ENCODE peak calls at places on chromosome 17, in nine cellular contexts. H is cardiac muscle cell, Y is HFFc6, T is stomach, B is Caco-2, L is mammary epithelial cell, N is adrenal gland, R is fibroblast of lung, D is kidney. Q is an unnamed sample.

GRCh38 chr17:48603959-48604769 is 622 bp downstream of the HOXB6 start:
- DNase-seq in H (no peak), Y (no peak), T (no peak), B (no peak), L (no peak), N (peak), R (no peak), D (peak), Q (no peak)

GRCh38 chr17:18027280-18027679 is 11.7 kb downstream of the ATPAF2 start:
- DNase-seq in H (peak), Y (no peak), T (no peak), B (no peak), L (no peak), N (peak), R (no peak), D (no peak), Q (no peak)

GRCh38 chr17:83187782-83188311 is 108.4 kb downstream of the METRNL start:
- DNase-seq in H (no peak), Y (no peak), T (no peak), B (no peak), L (no peak), N (no peak), R (no peak), D (no peak), Q (no peak)

GRCh38 chr17:1746975-1747543 is 4.4 kb downstream of the SERPINF2 start:
- DNase-seq in H (peak), Y (no peak), T (peak), B (no peak), L (peak), N (no peak), R (no peak), D (no peak), Q (no peak)

GRCh38 chr17:78924481-78925151 is 571 bp downstream of the TIMP2 start:
- DNase-seq in H (peak), Y (peak), T (no peak), B (no peak), L (no peak), N (no peak), R (no peak), D (peak), Q (no peak)

GRCh38 chr17:882827-883585 is 96.6 kb downstream of the NXN start:
- DNase-seq in H (peak), Y (no peak), T (peak), B (no peak), L (peak), N (peak), R (peak), D (peak), Q (no peak)

GRCh38 chr17:47732399-47733046 is 513 bp upstream of the TBX21 start:
- DNase-seq in H (no peak), Y (no peak), T (no peak), B (peak), L (no peak), N (no peak), R (no peak), D (no peak), Q (no peak)

GRCh38 chr17:787641-788221 is 5.6 kb downstream of the MRM3 start:
- DNase-seq in H (no peak), Y (no peak), T (peak), B (no peak), L (no peak), N (no peak), R (no peak), D (peak), Q (no peak)

GRCh38 chr17:50588391-50589111 is 28.0 kb downstream of the CACNA1G start:
- DNase-seq in H (peak), Y (no peak), T (peak), B (no peak), L (no peak), N (peak), R (no peak), D (no peak), Q (no peak)

GRCh38 chr17:76793775-76794174 is 55.9 kb downstream of the MFSD11 start:
- DNase-seq in H (peak), Y (peak), T (no peak), B (no peak), L (peak), N (no peak), R (no peak), D (no peak), Q (no peak)

GRCh38 chr17:15240617-15241016 is 24.5 kb downstream of the PMP22 start:
- DNase-seq in H (no peak), Y (peak), T (no peak), B (no peak), L (no peak), N (no peak), R (no peak), D (no peak), Q (no peak)

GRCh38 chr17:627051-627450 is 87.6 kb downstream of the VPS53 start:
- DNase-seq in H (no peak), Y (no peak), T (no peak), B (no peak), L (no peak), N (no peak), R (no peak), D (no peak), Q (no peak)

GRCh38 chr17:12296120-12296727 is 275.5 kb downstream of the MAP2K4 start:
- DNase-seq in H (no peak), Y (no peak), T (no peak), B (no peak), L (no peak), N (no peak), R (peak), D (no peak), Q (no peak)

GRCh38 chr17:22510504-22510903 is 818.2 kb downstream of the KCNJ18 start:
- DNase-seq in H (no peak), Y (no peak), T (no peak), B (no peak), L (no peak), N (no peak), R (no peak), D (no peak), Q (no peak)

GRCh38 chr17:50501906-50502642 is 6.2 kb upstream of the MYCBPAP start:
- DNase-seq in H (no peak), Y (no peak), T (no peak), B (no peak), L (no peak), N (no peak), R (no peak), D (peak), Q (no peak)

GRCh38 chr17:78822552-78822951 is 18.1 kb downstream of the USP36 start:
- DNase-seq in H (peak), Y (peak), T (no peak), B (no peak), L (no peak), N (no peak), R (peak), D (no peak), Q (no peak)

GRCh38 chr17:16449121-16449570 is 33.8 kb downstream of the TRPV2 start:
- DNase-seq in H (peak), Y (peak), T (no peak), B (no peak), L (peak), N (no peak), R (peak), D (no peak), Q (no peak)

DNA sequence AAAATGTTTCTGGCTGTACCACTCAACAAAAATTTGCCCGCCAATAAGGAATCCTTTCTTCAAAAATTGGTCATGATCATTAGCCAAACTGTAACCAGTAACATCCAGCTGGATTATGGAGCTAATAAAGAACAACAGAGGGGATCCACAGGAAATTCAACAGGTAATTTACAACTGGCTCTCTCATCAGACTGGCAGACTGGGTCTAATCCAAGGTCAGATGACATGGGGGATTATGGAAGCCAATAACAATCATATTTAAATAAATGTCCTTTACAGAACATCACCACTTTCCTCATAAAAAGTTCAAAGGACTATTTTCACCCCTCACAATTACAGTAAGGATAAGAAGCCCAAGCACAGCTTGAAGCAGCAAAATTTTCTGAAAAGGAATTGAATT is 66.4 kb downstream of the KANSL1 start:
- DNase-seq in H (no peak), Y (no peak), T (no peak), B (no peak), L (no peak), N (no peak), R (no peak), D (no peak), Q (no peak)
- TF ChIP-seq CTCF in H (no peak), Y (no peak), T (no peak), B (no peak), L (no peak), N (no peak), R (no peak), D (no peak), Q (no peak)

GRCh38 chr17:39264119-39264518 is 38.4 kb upstream of the STAC2 start:
- DNase-seq in H (peak), Y (no peak), T (no peak), B (no peak), L (no peak), N (no peak), R (no peak), D (no peak), Q (no peak)

DNA sequence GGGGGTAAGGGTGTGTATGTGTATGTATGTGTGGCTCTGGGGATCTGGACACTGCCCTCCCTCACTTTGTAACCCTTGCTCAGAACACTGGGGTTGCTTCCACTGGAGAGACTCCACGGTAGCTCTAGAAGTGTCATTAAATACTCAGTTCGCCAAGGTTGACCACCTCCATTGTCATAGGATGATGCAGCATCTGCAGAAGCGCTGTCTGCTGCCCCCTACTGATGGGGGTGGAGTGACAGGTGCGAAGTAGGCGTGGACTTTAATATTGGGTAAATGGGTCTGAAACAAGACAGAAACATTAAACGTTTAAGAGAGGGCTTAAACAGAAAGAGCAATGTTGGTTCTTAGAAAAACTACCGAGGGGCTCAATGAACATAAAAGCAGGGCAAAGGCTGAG is 35.5 kb upstream of the STAC2 start:
- DNase-seq in H (no peak), Y (no peak), T (no peak), B (no peak), L (no peak), N (no peak), R (no peak), D (no peak), Q (no peak)
- TF ChIP-seq CTCF in H (peak), Y (peak), T (no peak), B (peak), L (no peak), N (peak), R (no peak), D (peak), Q (no peak)

GRCh38 chr17:64773836-64774761 is 112.0 kb upstream of the SMURF2 start:
- DNase-seq in H (peak), Y (peak), T (peak), B (peak), L (peak), N (no peak), R (peak), D (peak), Q (no peak)
- TF ChIP-seq CTCF in H (peak), Y (peak), T (no peak), B (peak), L (peak), N (peak), R (peak), D (peak), Q (no peak)

GRCh38 chr17:8447816-8448215 is 12.1 kb downstream of the NDEL1 start:
- DNase-seq in H (no peak), Y (no peak), T (no peak), B (no peak), L (no peak), N (no peak), R (no peak), D (no peak), Q (no peak)
- TF ChIP-seq CTCF in H (no peak), Y (no peak), T (no peak), B (no peak), L (no peak), N (no peak), R (no peak), D (no peak), Q (no peak)

GRCh38 chr17:9622961-9623360 is 22.4 kb upstream of the USP43 start:
- DNase-seq in H (no peak), Y (no peak), T (no peak), B (no peak), L (no peak), N (no peak), R (no peak), D (no peak), Q (no peak)

GRCh38 chr17:9632741-9633140 is 12.6 kb upstream of the USP43 start:
- DNase-seq in H (no peak), Y (no peak), T (no peak), B (no peak), L (no peak), N (no peak), R (no peak), D (no peak), Q (no peak)

DNA sequence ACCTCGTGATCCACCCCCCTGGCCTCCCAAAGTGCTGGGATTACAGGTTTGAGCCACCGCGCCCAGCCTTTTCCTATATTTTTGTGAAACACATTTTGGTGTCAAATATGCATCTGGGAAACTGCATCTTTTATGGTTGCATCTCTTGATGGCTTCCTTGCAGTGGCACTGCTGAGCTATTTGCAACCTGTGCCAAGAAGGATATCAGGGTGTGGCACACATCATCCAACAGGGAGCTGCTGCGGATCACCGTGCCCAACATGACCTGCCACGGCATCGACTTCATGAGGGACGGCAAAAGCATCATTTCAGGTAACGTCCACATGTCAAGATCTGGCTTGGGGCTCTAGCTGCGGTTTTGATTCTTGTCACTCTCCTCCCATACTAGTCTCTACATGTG is 16.8 kb upstream of the USP43 start:
- DNase-seq in H (no peak), Y (no peak), T (no peak), B (no peak), L (peak), N (no peak), R (no peak), D (no peak), Q (no peak)
- TF ChIP-seq CTCF in H (no peak), Y (no peak), T (no peak), B (no peak), L (peak), N (no peak), R (no peak), D (no peak), Q (no peak)

GRCh38 chr17:61296058-61296457 is 103.6 kb upstream of the TBX2 start:
- DNase-seq in H (no peak), Y (no peak), T (no peak), B (no peak), L (no peak), N (no peak), R (no peak), D (no peak), Q (no peak)
- TF ChIP-seq CTCF in H (no peak), Y (no peak), T (no peak), B (no peak), L (no peak), N (no peak), R (no peak), D (no peak), Q (no peak)

GRCh38 chr17:57866723-57867122 is 16.9 kb upstream of the MRPS23 start:
- DNase-seq in H (no peak), Y (no peak), T (no peak), B (no peak), L (no peak), N (no peak), R (no peak), D (peak), Q (no peak)

GRCh38 chr17:57869599-57870282 is 19.9 kb upstream of the MRPS23 start:
- DNase-seq in H (peak), Y (peak), T (no peak), B (no peak), L (peak), N (peak), R (peak), D (peak), Q (no peak)

GRCh38 chr17:57868775-57869598 is 19.1 kb upstream of the MRPS23 start:
- DNase-seq in H (no peak), Y (no peak), T (no peak), B (no peak), L (no peak), N (no peak), R (no peak), D (no peak), Q (no peak)

GRCh38 chr17:57867126-57867525 is 17.3 kb upstream of the MRPS23 start:
- DNase-seq in H (no peak), Y (no peak), T (no peak), B (no peak), L (no peak), N (no peak), R (no peak), D (peak), Q (no peak)

DNA sequence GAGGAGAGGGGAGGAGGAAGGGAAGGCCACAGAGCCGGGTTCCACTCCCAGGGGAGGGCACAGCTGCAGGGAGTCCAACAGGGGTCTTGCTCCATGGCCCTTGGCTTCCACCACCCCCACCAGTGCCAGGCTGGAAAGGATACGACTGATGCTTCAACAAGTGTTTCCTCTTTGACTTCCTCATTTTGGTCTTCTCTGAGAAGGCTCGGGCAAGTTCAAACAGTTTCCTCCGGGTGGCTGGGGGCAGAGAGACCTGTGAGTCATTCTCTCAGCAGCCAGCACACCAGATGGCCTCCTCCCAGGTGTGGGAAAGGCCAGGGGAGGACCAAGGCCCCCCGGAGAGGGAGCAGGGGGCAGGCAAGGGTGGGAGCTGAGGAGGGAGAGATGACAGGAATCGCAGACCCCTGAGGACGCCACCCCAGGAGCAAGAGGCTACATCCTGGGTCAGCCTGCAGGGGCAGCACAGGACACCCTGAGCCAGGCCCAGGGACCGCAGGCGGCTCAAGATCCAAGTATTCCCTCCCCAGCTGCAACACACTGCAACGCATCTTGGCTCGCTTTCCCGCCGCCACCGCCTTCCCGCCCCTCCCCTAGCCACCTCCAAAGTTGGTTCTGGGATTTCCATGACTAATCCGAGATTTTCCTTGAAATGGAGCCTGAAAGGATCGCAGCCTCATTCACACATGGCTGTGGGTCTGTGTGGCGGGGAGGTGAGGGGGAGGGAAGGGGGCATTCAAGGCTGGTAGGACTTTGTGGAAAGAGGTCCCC is 18.3 kb upstream of the MRPS23 start:
- DNase-seq in H (peak), Y (peak), T (peak), B (no peak), L (peak), N (peak), R (peak), D (peak), Q (no peak)
- TF ChIP-seq CTCF in H (peak), Y (peak), T (no peak), B (no peak), L (peak), N (peak), R (peak), D (no peak), Q (no peak)

GRCh38 chr17:4304417-4305027 is 40.7 kb upstream of the ANKFY1 start:
- DNase-seq in H (peak), Y (peak), T (peak), B (no peak), L (peak), N (peak), R (peak), D (no peak), Q (no peak)
- TF ChIP-seq CTCF in H (peak), Y (peak), T (no peak), B (peak), L (peak), N (peak), R (peak), D (peak), Q (peak)

Q was measured in natural killer cell.